ENCODE peak calls at places on chromosomes 5 and 9, in four cellular contexts. One of them, this sample, is unnamed.

GRCh38 chr9:137044042-137044441 is 1.9 kb downstream of the NPDC1 start:
- DNase-seq in K562: no peak
- DNase-seq in GM12878: no peak
- DNase-seq in HepG2: no peak
- DNase-seq in this sample: no peak

GRCh38 chr5:157828949-157829639 is 29.9 kb downstream of the CLINT1 start:
- DNase-seq in K562: peak
- DNase-seq in GM12878: no peak
- DNase-seq in HepG2: no peak
- DNase-seq in this sample: peak

GRCh38 chr5:143085319-143085917 is 315.2 kb downstream of the ARHGAP26 start:
- DNase-seq in K562: no peak
- DNase-seq in GM12878: no peak
- DNase-seq in HepG2: no peak
- DNase-seq in this sample: no peak

GRCh38 chr5:97101189-97101910 is 41.1 kb downstream of the LIX1 start:
- DNase-seq in K562: no peak
- DNase-seq in GM12878: no peak
- DNase-seq in HepG2: no peak
- DNase-seq in this sample: no peak

GRCh38 chr5:117473075-117473595 is 898.5 kb upstream of the SEMA6A start:
- DNase-seq in K562: no peak
- DNase-seq in GM12878: no peak
- DNase-seq in HepG2: no peak
- DNase-seq in this sample: no peak

GRCh38 chr5:16018970-16019369 is 160.6 kb downstream of the MARCHF11 start:
- DNase-seq in K562: no peak
- DNase-seq in GM12878: no peak
- DNase-seq in HepG2: no peak
- DNase-seq in this sample: no peak

GRCh38 chr5:113047234-113047633 is 70.6 kb downstream of the DCP2 start:
- DNase-seq in K562: peak
- DNase-seq in GM12878: no peak
- DNase-seq in HepG2: no peak
- DNase-seq in this sample: no peak

GRCh38 chr5:42949348-42950090 is 90.6 kb downstream of the ANXA2R start:
- DNase-seq in K562: no peak
- DNase-seq in GM12878: peak
- DNase-seq in HepG2: peak
- DNase-seq in this sample: no peak

GRCh38 chr5:142202282-142202681 is 93.7 kb downstream of the NDFIP1 start:
- DNase-seq in K562: no peak
- DNase-seq in GM12878: no peak
- DNase-seq in HepG2: no peak
- DNase-seq in this sample: no peak

GRCh38 chr5:129204525-129204924 is 110.0 kb downstream of the ISOC1 start:
- DNase-seq in K562: no peak
- DNase-seq in GM12878: no peak
- DNase-seq in HepG2: no peak
- DNase-seq in this sample: no peak

GRCh38 chr9:136527721-136528710 is 17.8 kb downstream of the NOTCH1 start:
- DNase-seq in K562: peak
- DNase-seq in GM12878: no peak
- DNase-seq in HepG2: no peak
- DNase-seq in this sample: peak

GRCh38 chr5:28374492-28374934 is 1336.1 kb upstream of the CDH9 start:
- DNase-seq in K562: no peak
- DNase-seq in GM12878: no peak
- DNase-seq in HepG2: no peak
- DNase-seq in this sample: no peak

GRCh38 chr5:107228237-107228636 is 442.5 kb downstream of the EFNA5 start:
- DNase-seq in K562: no peak
- DNase-seq in GM12878: no peak
- DNase-seq in HepG2: no peak
- DNase-seq in this sample: no peak

GRCh38 chr9:127424669-127424986 is 446 bp downstream of the ZNF79 start:
- DNase-seq in K562: peak
- DNase-seq in GM12878: no peak
- DNase-seq in HepG2: no peak
- DNase-seq in this sample: no peak

GRCh38 chr9:81480828-81481604 is 208.3 kb downstream of the TLE1 start:
- DNase-seq in K562: no peak
- DNase-seq in GM12878: no peak
- DNase-seq in HepG2: no peak
- DNase-seq in this sample: no peak

GRCh38 chr9:124821247-124821623 is 32.0 kb upstream of the WDR38 start:
- DNase-seq in K562: no peak
- DNase-seq in GM12878: no peak
- DNase-seq in HepG2: no peak
- DNase-seq in this sample: no peak

GRCh38 chr5:137891849-137892248 is 2.6 kb downstream of the PKD2L2 start:
- DNase-seq in K562: peak
- DNase-seq in GM12878: no peak
- DNase-seq in HepG2: peak
- DNase-seq in this sample: no peak

GRCh38 chr9:75106856-75107255 is 18.5 kb downstream of the OSTF1 start:
- DNase-seq in K562: no peak
- DNase-seq in GM12878: no peak
- DNase-seq in HepG2: no peak
- DNase-seq in this sample: no peak

GRCh38 chr9:98255064-98255577 is 328 bp downstream of the TBC1D2 start:
- DNase-seq in K562: peak
- DNase-seq in GM12878: no peak
- DNase-seq in HepG2: no peak
- DNase-seq in this sample: peak

GRCh38 chr5:137831526-137831925 is 36.1 kb upstream of the MYOT start:
- DNase-seq in K562: no peak
- DNase-seq in GM12878: no peak
- DNase-seq in HepG2: no peak
- DNase-seq in this sample: no peak

GRCh38 chr5:139403787-139404483 is at the start of gene SPATA24:
- DNase-seq in K562: peak
- DNase-seq in GM12878: peak
- DNase-seq in HepG2: peak
- DNase-seq in this sample: peak

GRCh38 chr9:94922098-94922607 is 195.7 kb downstream of the AOPEP start:
- DNase-seq in K562: no peak
- DNase-seq in GM12878: no peak
- DNase-seq in HepG2: peak
- DNase-seq in this sample: no peak

GRCh38 chr9:87816041-87816440 is 66.6 kb upstream of the SPATA31E1 start:
- DNase-seq in K562: peak
- DNase-seq in GM12878: no peak
- DNase-seq in HepG2: no peak
- DNase-seq in this sample: no peak

GRCh38 chr9:7368410-7369292 is 430.9 kb downstream of the DMAC1 start:
- DNase-seq in K562: no peak
- DNase-seq in GM12878: no peak
- DNase-seq in HepG2: no peak
- DNase-seq in this sample: no peak

GRCh38 chr5:83498585-83498984 is 27.0 kb downstream of the VCAN start:
- DNase-seq in K562: no peak
- DNase-seq in GM12878: no peak
- DNase-seq in HepG2: no peak
- DNase-seq in this sample: no peak

GRCh38 chr9:20022410-20022809 is 233.6 kb upstream of the SLC24A2 start:
- DNase-seq in K562: no peak
- DNase-seq in GM12878: no peak
- DNase-seq in HepG2: no peak
- DNase-seq in this sample: no peak

GRCh38 chr9:127187231-127187956 is 65.0 kb upstream of the ANGPTL2 start:
- DNase-seq in K562: peak
- DNase-seq in GM12878: no peak
- DNase-seq in HepG2: peak
- DNase-seq in this sample: no peak

GRCh38 chr9:136542246-136543041 is 3.4 kb downstream of the NOTCH1 start:
- DNase-seq in K562: no peak
- DNase-seq in GM12878: no peak
- DNase-seq in HepG2: no peak
- DNase-seq in this sample: no peak

GRCh38 chr9:34500623-34501267 is 22.0 kb downstream of the ENHO start:
- DNase-seq in K562: peak
- DNase-seq in GM12878: no peak
- DNase-seq in HepG2: peak
- DNase-seq in this sample: peak

GRCh38 chr5:73792687-73793320 is 166.8 kb downstream of the ARHGEF28 start:
- DNase-seq in K562: peak
- DNase-seq in GM12878: peak
- DNase-seq in HepG2: peak
- DNase-seq in this sample: peak

GRCh38 chr9:124457887-124458431 is 7.7 kb downstream of the ADGRD2 start:
- DNase-seq in K562: no peak
- DNase-seq in GM12878: no peak
- DNase-seq in HepG2: no peak
- DNase-seq in this sample: no peak

GRCh38 chr9:77883846-77884771 is 147.5 kb downstream of the GNAQ start:
- DNase-seq in K562: no peak
- DNase-seq in GM12878: no peak
- DNase-seq in HepG2: no peak
- DNase-seq in this sample: no peak

GRCh38 chr5:179668404-179668803 is 12.4 kb downstream of the CBY3 start:
- DNase-seq in K562: peak
- DNase-seq in GM12878: no peak
- DNase-seq in HepG2: peak
- DNase-seq in this sample: peak

GRCh38 chr5:40654377-40655006 is 25.2 kb upstream of the PTGER4 start:
- DNase-seq in K562: no peak
- DNase-seq in GM12878: no peak
- DNase-seq in HepG2: no peak
- DNase-seq in this sample: no peak
- TF ChIP-seq BHLHE40 in K562: no peak
- TF ChIP-seq BHLHE40 in GM12878: no peak
- TF ChIP-seq BHLHE40 in HepG2: no peak
- TF ChIP-seq BHLHE40 in this sample: no peak

DNA sequence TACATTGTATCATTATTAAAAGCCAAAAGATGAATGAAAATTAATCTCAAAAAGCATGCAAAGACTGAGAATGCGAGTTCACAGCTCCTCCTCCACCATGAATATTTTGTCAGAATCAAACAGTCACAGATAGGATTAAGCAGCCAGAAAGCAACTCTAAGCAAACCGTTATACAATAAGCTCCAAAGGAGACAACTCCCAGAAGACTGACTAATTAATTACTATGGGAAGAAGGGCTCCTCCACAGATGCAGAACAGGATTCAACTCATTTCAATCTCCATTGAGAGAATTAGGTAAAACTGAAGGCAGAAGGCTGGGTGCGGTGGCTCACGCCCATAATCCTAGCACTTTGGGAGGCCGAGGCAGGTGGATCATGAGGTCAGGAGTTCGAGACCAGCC is 68.2 kb downstream of the SERINC5 start:
- DNase-seq in K562: no peak
- DNase-seq in GM12878: no peak
- DNase-seq in HepG2: no peak
- DNase-seq in this sample: no peak
- TF ChIP-seq SP1 in K562: no peak
- TF ChIP-seq SP1 in GM12878: no peak
- TF ChIP-seq SP1 in HepG2: no peak
- TF ChIP-seq SP1 in this sample: no peak

GRCh38 chr9:133814586-133815090 is 76.5 kb upstream of the SARDH start:
- DNase-seq in K562: no peak
- DNase-seq in GM12878: no peak
- DNase-seq in HepG2: no peak
- DNase-seq in this sample: no peak

GRCh38 chr9:133812077-133812868 is 74.1 kb upstream of the SARDH start:
- DNase-seq in K562: no peak
- DNase-seq in GM12878: no peak
- DNase-seq in HepG2: peak
- DNase-seq in this sample: no peak

GRCh38 chr9:133812941-133813748 is 75.0 kb upstream of the SARDH start:
- DNase-seq in K562: no peak
- DNase-seq in GM12878: no peak
- DNase-seq in HepG2: no peak
- DNase-seq in this sample: no peak

GRCh38 chr9:133815781-133816180 is 77.6 kb upstream of the SARDH start:
- DNase-seq in K562: no peak
- DNase-seq in GM12878: no peak
- DNase-seq in HepG2: no peak
- DNase-seq in this sample: no peak

GRCh38 chr9:133813749-133814585 is 75.8 kb upstream of the SARDH start:
- DNase-seq in K562: no peak
- DNase-seq in GM12878: no peak
- DNase-seq in HepG2: no peak
- DNase-seq in this sample: no peak
- TF ChIP-seq BHLHE40 in K562: no peak
- TF ChIP-seq BHLHE40 in GM12878: no peak
- TF ChIP-seq BHLHE40 in HepG2: no peak
- TF ChIP-seq BHLHE40 in this sample: no peak

DNA sequence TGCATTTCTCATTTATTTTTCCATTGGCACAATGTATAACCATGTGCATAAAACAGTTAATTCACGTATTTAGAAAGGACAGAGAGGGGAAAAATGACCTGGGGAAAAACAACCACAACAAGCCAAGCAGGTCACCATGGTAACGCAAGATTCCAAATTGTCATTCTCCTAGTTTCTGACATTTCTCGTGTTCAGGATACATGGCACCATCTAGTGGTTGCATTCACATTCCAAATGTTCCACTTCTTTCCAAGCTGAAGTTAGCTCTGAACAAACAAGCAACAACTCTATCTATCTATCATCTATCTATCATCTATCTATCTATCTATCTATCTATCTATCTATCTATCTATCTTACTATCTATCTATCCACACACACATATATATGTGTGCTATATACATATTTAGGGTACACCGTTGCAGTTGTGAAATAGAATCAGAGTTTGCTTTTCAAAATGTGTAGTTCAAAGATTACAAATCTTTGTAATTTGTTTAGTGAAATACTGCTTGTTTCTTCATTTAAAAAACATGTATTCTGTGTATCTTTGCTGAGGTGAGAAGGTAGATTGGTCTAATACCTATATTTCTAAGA is 487.3 kb upstream of the ST8SIA4 start:
- DNase-seq in K562: peak
- DNase-seq in GM12878: peak
- DNase-seq in HepG2: peak
- DNase-seq in this sample: peak
- TF ChIP-seq SP1 in K562: no peak
- TF ChIP-seq SP1 in GM12878: no peak
- TF ChIP-seq SP1 in HepG2: no peak
- TF ChIP-seq SP1 in this sample: no peak

GRCh38 chr5:10635257-10635860 is 71.5 kb downstream of the ANKRD33B start:
- DNase-seq in K562: no peak
- DNase-seq in GM12878: peak
- DNase-seq in HepG2: no peak
- DNase-seq in this sample: no peak
- TF ChIP-seq BHLHE40 in K562: no peak
- TF ChIP-seq BHLHE40 in GM12878: peak
- TF ChIP-seq BHLHE40 in HepG2: no peak
- TF ChIP-seq BHLHE40 in this sample: no peak

DNA sequence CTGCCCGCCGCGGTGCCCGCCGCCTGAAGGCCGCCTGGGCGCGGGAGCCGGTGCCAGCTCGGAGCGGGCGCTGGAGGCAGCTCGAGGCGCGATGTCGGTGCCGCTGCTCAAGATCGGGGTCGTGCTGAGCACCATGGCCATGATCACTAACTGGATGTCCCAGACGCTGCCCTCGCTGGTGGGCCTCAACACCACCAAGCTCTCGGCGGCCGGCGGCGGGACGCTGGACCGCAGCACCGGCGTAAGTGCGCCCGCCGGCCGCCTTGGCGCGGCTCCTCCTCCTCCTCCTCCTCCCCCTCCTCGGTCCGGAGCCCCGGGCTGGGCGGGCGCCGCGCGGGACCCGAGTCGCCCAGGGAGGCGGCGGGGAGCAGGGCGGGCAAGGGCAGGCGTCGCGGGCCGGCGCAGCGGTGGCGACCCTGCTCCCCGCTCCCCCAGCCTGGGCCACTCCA is 455 bp downstream of the OLFM1 start:
- DNase-seq in K562: no peak
- DNase-seq in GM12878: no peak
- DNase-seq in HepG2: no peak
- DNase-seq in this sample: no peak
- TF ChIP-seq SP1 in K562: no peak
- TF ChIP-seq SP1 in GM12878: no peak
- TF ChIP-seq SP1 in HepG2: no peak
- TF ChIP-seq SP1 in this sample: no peak